ENCODE peak calls at places on chromosomes 4 and X, in seven cellular contexts. T is IMR-90; D is SIG-M5; A is heart right ventricle; R is upper lobe of left lung; Y is brain microvascular endothelial cell; X is effector memory CD4-positive, alpha-beta T cell. I is an unnamed sample.

GRCh38 chrX:10121787-10122186 is 35.0 kb upstream of the CLCN4 start:
- DNase-seq in T (no peak), D (no peak), A (no peak), R (no peak), Y (peak), X (no peak), I (no peak)

GRCh38 chrX:71606536-71607216 is 11.6 kb downstream of the CXCR3 start:
- DNase-seq in T (no peak), D (no peak), A (no peak), R (no peak), Y (no peak), X (no peak), I (no peak)

GRCh38 chr4:4308800-4309441 is 18.9 kb downstream of the ZBTB49 start:
- DNase-seq in T (peak), D (no peak), A (no peak), R (no peak), Y (peak), X (no peak), I (peak)

GRCh38 chrX:20217279-20217678 is 49.4 kb downstream of the RPS6KA3 start:
- DNase-seq in T (peak), D (no peak), A (no peak), R (no peak), Y (peak), X (no peak), I (peak)

GRCh38 chrX:31870267-31870666 is 798.4 kb upstream of the FTHL17 start:
- DNase-seq in T (no peak), D (no peak), A (no peak), R (no peak), Y (no peak), X (no peak), I (no peak)

GRCh38 chrX:41923925-41924693 is 755 bp upstream of the CASK start:
- DNase-seq in T (peak), D (no peak), A (no peak), R (peak), Y (peak), X (no peak), I (peak)

GRCh38 chr4:151329217-151330007 is 4.0 kb upstream of the SH3D19 start:
- DNase-seq in T (peak), D (no peak), A (no peak), R (no peak), Y (no peak), X (no peak), I (peak)

GRCh38 chr4:74108457-74109115 is 9.6 kb upstream of the CXCL2 start:
- DNase-seq in T (no peak), D (no peak), A (no peak), R (no peak), Y (no peak), X (no peak), I (no peak)

GRCh38 chr4:11698846-11699590 is 270.3 kb upstream of the HS3ST1 start:
- DNase-seq in T (peak), D (no peak), A (no peak), R (no peak), Y (peak), X (no peak), I (no peak)

GRCh38 chr4:111943796-111944203 is 201.5 kb upstream of the FAM241A start:
- DNase-seq in T (no peak), D (no peak), A (no peak), R (peak), Y (no peak), X (no peak), I (peak)

GRCh38 chr4:42280327-42281095 is 116.8 kb upstream of the SHISA3 start:
- DNase-seq in T (peak), D (no peak), A (no peak), R (no peak), Y (peak), X (no peak), I (peak)

GRCh38 chr4:25441519-25442117 is 64.6 kb downstream of the ANAPC4 start:
- DNase-seq in T (peak), D (no peak), A (peak), R (peak), Y (peak), X (no peak), I (peak)

GRCh38 chrX:133602881-133603280 is 187.6 kb upstream of the GPC4 start:
- DNase-seq in T (no peak), D (no peak), A (no peak), R (no peak), Y (no peak), X (no peak), I (no peak)

GRCh38 chrX:131675596-131676194 is 131.8 kb downstream of the OR13H1 start:
- DNase-seq in T (peak), D (peak), A (no peak), R (no peak), Y (peak), X (no peak), I (no peak)

GRCh38 chrX:1421433-1422134 is 29.7 kb upstream of the SLC25A6 start:
- DNase-seq in T (no peak), D (no peak), A (no peak), R (no peak), Y (no peak), X (no peak), I (no peak)

GRCh38 chr4:101349346-101350064 is 2.2 kb upstream of the PPP3CA start:
- DNase-seq in T (no peak), D (no peak), A (peak), R (peak), Y (no peak), X (no peak), I (peak)

GRCh38 chrX:109714340-109714958 is 18.6 kb downstream of the ACSL4 start:
- DNase-seq in T (peak), D (no peak), A (no peak), R (no peak), Y (peak), X (no peak), I (peak)

GRCh38 chr4:145731026-145731425 is 51.1 kb downstream of the C4orf51 start:
- DNase-seq in T (peak), D (no peak), A (no peak), R (peak), Y (no peak), X (no peak), I (peak)

GRCh38 chrX:121000589-121000988 is 15.0 kb upstream of the CT47A1 start:
- DNase-seq in T (no peak), D (no peak), A (no peak), R (no peak), Y (no peak), X (no peak), I (peak)

GRCh38 chr4:150181536-150181935 is 103.3 kb downstream of the DCLK2 start:
- DNase-seq in T (peak), D (no peak), A (no peak), R (no peak), Y (peak), X (no peak), I (peak)

GRCh38 chr4:2071252-2071911 is 12.3 kb downstream of the NAT8L start:
- DNase-seq in T (no peak), D (no peak), A (no peak), R (no peak), Y (no peak), X (no peak), I (no peak)

GRCh38 chrX:4320436-4320947 is 607.0 kb upstream of the PRKX start:
- DNase-seq in T (no peak), D (no peak), A (no peak), R (no peak), Y (no peak), X (no peak), I (no peak)

GRCh38 chr4:184387351-184387750 is 87.0 kb downstream of the IRF2 start:
- DNase-seq in T (no peak), D (no peak), A (no peak), R (no peak), Y (no peak), X (no peak), I (no peak)

GRCh38 chr4:176778063-176778462 is 14.7 kb downstream of the VEGFC start:
- DNase-seq in T (peak), D (no peak), A (no peak), R (no peak), Y (peak), X (no peak), I (peak)

GRCh38 chr4:151420408-151420807 is 11.4 kb downstream of the FHIP1A start:
- DNase-seq in T (no peak), D (no peak), A (no peak), R (no peak), Y (no peak), X (no peak), I (no peak)

GRCh38 chr4:142528433-142528832 is 317.7 kb downstream of the INPP4B start:
- DNase-seq in T (no peak), D (no peak), A (no peak), R (no peak), Y (no peak), X (no peak), I (no peak)

GRCh38 chr4:8435656-8436121 is 4.8 kb downstream of the ACOX3 start:
- DNase-seq in T (peak), D (no peak), A (no peak), R (peak), Y (no peak), X (no peak), I (no peak)

GRCh38 chrX:94937491-94937890 is 1263.5 kb downstream of the FAM133A start:
- DNase-seq in T (no peak), D (no peak), A (no peak), R (no peak), Y (no peak), X (no peak), I (no peak)

GRCh38 chr4:123398151-123398802 is 1.7 kb downstream of the SPRY1 start:
- DNase-seq in T (peak), D (no peak), A (peak), R (peak), Y (peak), X (peak), I (peak)

GRCh38 chr4:108901271-108901670 is 138.4 kb upstream of the ETNPPL start:
- DNase-seq in T (no peak), D (no peak), A (no peak), R (no peak), Y (no peak), X (no peak), I (no peak)

GRCh38 chr4:27484216-27484615 is 623.6 kb downstream of the STIM2 start:
- DNase-seq in T (no peak), D (no peak), A (no peak), R (peak), Y (no peak), X (no peak), I (no peak)

GRCh38 chr4:134787315-134787714 is 585.7 kb upstream of the PABPC4L start:
- DNase-seq in T (no peak), D (no peak), A (no peak), R (no peak), Y (peak), X (no peak), I (peak)

GRCh38 chr4:8328456-8328855 is 58.9 kb downstream of the HTRA3 start:
- DNase-seq in T (no peak), D (no peak), A (no peak), R (peak), Y (no peak), X (no peak), I (no peak)